ENCODE peak calls at places on chromosomes 1 and 21, in nine cellular contexts. X is tibial nerve, B is NB4, Q is HFF-Myc, Y is choroid plexus epithelial cell, G is HFFc6, C is lung, D is nephron progenitor cell, R is progenitor cell of endocrine pancreas. V is an unnamed sample.

GRCh38 chr1:36771222-36771621 is 263.1 kb downstream of the GRIK3 start:
- DNase-seq in X (no peak), B (no peak), Q (no peak), Y (no peak), G (no peak), C (no peak), D (no peak), R (no peak), V (no peak)

GRCh38 chr21:43603641-43604504 is 55.4 kb downstream of the HSF2BP start:
- DNase-seq in X (no peak), B (peak; percentile 15), Q (peak; percentile 76), Y (peak; percentile 61), G (no peak), C (no peak), D (no peak), R (no peak), V (peak; percentile 45)

GRCh38 chr21:25986928-25987327 is 183.6 kb downstream of the APP start:
- DNase-seq in X (no peak), B (no peak), Q (no peak), Y (no peak), G (no peak), C (no peak), D (no peak), R (no peak), V (no peak)

GRCh38 chr1:153945131-153945794 is 1.3 kb downstream of the DENND4B start:
- DNase-seq in X (no peak), B (peak; percentile 94), Q (no peak), Y (peak; percentile 70), G (peak; percentile 58), C (peak; percentile 71), D (no peak), R (no peak), V (peak; percentile 57)

GRCh38 chr1:40059292-40059959 is 18.9 kb downstream of the CAP1 start:
- DNase-seq in X (no peak), B (peak; percentile 81), Q (no peak), Y (peak; percentile 71), G (peak; percentile 48), C (no peak), D (no peak), R (no peak), V (peak; percentile 55)

GRCh38 chr1:58823481-58824010 is 39.7 kb upstream of the JUN start:
- DNase-seq in X (no peak), B (no peak), Q (peak; percentile 62), Y (peak; percentile 95), G (peak; percentile 89), C (no peak), D (no peak), R (no peak), V (peak; percentile 88)

GRCh38 chr1:209249280-209249670 is 334.2 kb upstream of the CAMK1G start:
- DNase-seq in X (no peak), B (peak; percentile 15), Q (no peak), Y (no peak), G (no peak), C (no peak), D (no peak), R (no peak), V (no peak)

GRCh38 chr1:35808376-35809155 is 750 bp downstream of the AGO4 start:
- DNase-seq in X (no peak), B (peak; percentile 51), Q (no peak), Y (peak; percentile 13), G (peak; percentile 20), C (peak; percentile 36), D (no peak), R (peak; percentile 11), V (peak; percentile 25)

DNA sequence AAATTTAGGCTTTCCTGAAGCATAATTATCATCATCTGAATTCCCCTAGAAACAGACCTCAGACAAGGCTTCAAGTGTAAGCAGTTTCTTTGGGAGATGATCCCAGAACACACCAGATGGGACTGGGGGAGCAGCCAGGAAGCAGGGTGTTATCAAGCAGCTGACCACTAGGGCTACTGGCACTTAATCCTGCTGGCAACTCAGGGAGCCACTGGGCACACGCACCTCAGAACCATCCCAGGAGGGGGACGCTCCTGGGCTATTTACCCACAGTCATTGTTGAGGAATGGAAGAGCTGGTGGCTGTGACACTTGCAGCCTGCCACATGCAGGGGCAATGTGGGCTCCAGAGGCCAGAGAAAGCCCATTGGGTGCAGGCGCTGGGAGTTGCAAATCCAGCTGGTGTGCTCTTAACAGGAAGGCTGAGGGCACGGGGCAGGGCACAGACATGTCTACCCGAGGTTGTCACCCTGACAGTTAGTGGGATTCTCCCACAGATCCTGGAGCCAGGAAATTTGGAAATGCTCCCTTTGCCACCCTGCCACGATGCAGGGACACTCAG is 15.1 kb upstream of the IL22RA1 start:
- DNase-seq in X (no peak), B (no peak), Q (no peak), Y (peak; percentile 23), G (peak; percentile 10), C (no peak), D (no peak), R (no peak), V (no peak)
- TF ChIP-seq CTCF in X (no peak), B (no peak), Q (peak; percentile 20), Y (peak; percentile 48), G (peak; percentile 64), C (no peak), D (peak; percentile 17), R (no peak), V (peak; percentile 32)

GRCh38 chr1:226428348-226429050 is 20.6 kb upstream of the PARP1 start:
- DNase-seq in X (no peak), B (no peak), Q (no peak), Y (no peak), G (no peak), C (no peak), D (peak; percentile 26), R (no peak), V (no peak)

GRCh38 chr1:226424228-226425003 is 16.5 kb upstream of the PARP1 start:
- DNase-seq in X (no peak), B (peak; percentile 63), Q (no peak), Y (peak; percentile 61), G (peak; percentile 23), C (no peak), D (no peak), R (no peak), V (peak; percentile 39)

GRCh38 chr1:226427131-226427530 is 19.2 kb upstream of the PARP1 start:
- DNase-seq in X (no peak), B (no peak), Q (no peak), Y (no peak), G (no peak), C (no peak), D (no peak), R (no peak), V (no peak)

GRCh38 chr1:226425004-226425378 is 17.1 kb upstream of the PARP1 start:
- DNase-seq in X (no peak), B (no peak), Q (no peak), Y (no peak), G (no peak), C (no peak), D (no peak), R (no peak), V (no peak)

DNA sequence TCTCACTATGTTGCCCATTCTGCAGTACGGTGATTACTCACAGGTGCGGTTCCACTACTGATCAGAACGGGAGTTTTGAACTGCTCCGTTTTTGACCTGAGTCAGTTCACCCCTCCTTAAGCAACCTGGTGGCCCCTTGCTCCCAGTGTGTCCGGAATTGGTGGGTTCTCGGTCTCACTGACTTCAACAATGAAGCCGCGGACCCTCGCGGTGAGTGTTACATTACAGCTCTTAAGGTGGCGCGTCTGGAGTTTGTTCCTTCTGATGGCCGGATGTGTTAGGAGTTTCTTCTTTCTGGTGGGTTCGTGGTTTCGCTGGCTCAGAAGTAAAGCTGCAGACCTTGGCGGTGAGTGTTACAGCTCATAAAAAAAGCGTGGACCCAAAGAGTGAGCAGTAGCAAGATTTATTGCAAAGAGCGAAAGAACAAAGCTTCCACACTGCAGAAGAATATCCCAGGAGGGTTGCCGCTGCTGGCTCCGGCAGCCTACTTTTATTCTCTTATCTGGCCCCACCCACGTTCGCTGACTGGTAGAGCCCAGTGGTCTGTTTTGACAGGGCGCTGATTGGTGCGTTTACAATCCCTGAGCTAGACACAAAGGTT is 17.6 kb upstream of the PARP1 start:
- DNase-seq in X (no peak), B (peak; percentile 49), Q (no peak), Y (no peak), G (no peak), C (no peak), D (peak; percentile 32), R (no peak), V (no peak)
- TF ChIP-seq CTCF in X (no peak), B (no peak), Q (no peak), Y (no peak), G (no peak), C (no peak), D (no peak), R (no peak), V (no peak)

DNA sequence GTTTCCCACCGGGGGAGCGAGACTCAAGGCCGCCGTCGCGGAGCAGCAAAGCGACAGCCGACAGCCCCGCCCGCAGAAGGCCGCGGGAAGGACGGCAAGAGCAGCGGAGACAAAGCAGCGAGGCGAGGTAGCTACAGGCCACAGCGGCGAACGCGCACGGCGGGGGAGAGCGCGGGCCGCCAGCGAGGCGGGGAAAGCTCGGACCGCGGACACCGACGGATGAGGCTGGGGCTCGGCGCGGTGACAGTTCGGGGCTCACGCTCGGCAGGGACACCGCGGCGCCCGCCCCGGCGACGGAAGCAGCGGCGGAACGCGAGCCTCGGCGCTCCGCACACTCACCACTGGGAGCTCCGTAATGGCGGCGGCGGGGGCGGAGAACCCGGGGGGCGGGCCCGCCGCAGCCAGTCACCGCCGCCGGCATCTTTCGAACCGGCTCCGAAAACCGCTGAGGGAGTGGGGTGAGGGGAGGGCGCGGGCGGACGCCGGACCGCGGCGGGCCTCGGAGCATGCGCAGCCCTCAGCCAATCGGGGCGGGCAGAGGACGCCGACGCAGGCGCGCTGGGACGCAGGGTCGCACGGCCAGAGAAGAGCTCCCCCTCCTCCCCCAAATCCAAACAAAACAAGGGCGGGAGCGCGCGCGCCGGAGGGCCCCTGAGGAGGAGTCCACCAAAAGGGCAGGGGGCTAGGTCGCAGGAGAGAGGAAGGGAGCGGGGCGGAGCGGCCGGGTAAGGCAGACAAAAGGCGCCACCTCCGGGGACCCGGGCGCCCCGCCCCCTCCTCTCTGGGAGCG is 602 bp downstream of the HP1BP3 start:
- DNase-seq in X (peak; percentile 85), B (peak; percentile 96), Q (peak; percentile 71), Y (peak; percentile 96), G (peak; percentile 89), C (peak; percentile 94), D (peak; percentile 98), R (peak; percentile 95), V (peak; percentile 95)
- TF ChIP-seq CTCF in X (peak; percentile 29), B (no peak), Q (no peak), Y (no peak), G (no peak), C (no peak), D (no peak), R (no peak), V (no peak)

GRCh38 chr21:46457801-46458314 is 833 bp upstream of the DIP2A start:
- DNase-seq in X (no peak), B (peak; percentile 79), Q (no peak), Y (peak; percentile 70), G (peak; percentile 43), C (no peak), D (peak; percentile 64), R (peak; percentile 19), V (peak; percentile 53)

GRCh38 chr21:46459356-46460112 is 843 bp downstream of the DIP2A start:
- DNase-seq in X (peak; percentile 28), B (peak; percentile 60), Q (no peak), Y (peak; percentile 54), G (peak; percentile 30), C (peak; percentile 33), D (peak; percentile 32), R (peak; percentile 21), V (peak; percentile 31)

GRCh38 chr21:46459024-46459355 is 299 bp downstream of the DIP2A start:
- DNase-seq in X (no peak), B (no peak), Q (no peak), Y (no peak), G (no peak), C (no peak), D (no peak), R (no peak), V (no peak)

GRCh38 chr21:46456750-46457149 is 1.9 kb upstream of the DIP2A start:
- DNase-seq in X (no peak), B (no peak), Q (no peak), Y (no peak), G (no peak), C (no peak), D (no peak), R (no peak), V (peak; percentile 75)

DNA sequence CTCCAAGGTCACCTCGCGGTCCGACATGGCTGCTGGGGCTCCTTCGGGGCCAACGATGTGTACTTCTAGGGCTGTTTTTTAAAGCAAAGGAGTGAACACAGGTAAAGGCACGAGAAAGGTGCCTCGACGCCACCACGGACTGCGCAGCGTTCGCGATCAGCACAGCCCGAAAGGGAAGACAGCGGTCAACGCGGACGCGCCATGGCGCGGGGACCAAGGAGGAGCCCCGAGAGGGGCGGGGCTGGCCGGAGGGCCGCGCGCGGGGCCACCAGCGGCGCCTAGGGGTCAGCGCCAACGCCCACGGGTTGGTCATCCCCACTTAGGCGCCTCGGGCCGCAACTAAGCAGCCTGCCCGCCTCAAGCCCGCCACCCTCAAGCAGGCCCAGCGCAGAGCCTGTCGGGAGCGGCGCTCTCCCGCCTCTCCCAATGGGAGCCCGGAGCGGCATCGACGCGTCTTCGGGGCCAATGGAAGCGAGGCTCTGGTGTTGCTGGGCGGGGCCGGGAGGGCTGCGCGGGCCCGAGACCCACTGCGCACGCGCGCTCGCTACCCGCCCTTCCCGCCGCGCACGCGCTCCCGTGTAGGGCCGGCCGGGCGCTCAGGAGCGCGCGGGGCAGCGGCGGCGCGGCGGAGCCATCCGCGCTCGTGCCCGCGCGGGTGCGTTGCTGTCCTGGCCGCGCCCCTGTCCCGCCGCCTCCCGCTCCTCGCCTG is at the start of gene DIP2A:
- DNase-seq in X (peak; percentile 88), B (peak; percentile 99), Q (peak; percentile 82), Y (peak; percentile 98), G (peak; percentile 95), C (peak; percentile 95), D (peak; percentile 94), R (peak; percentile 92), V (peak; percentile 97)
- TF ChIP-seq CTCF in X (peak; percentile 52), B (no peak), Q (no peak), Y (no peak), G (no peak), C (no peak), D (no peak), R (peak; percentile 21), V (no peak)

V was measured in mammary epithelial cell.